ENCODE peak calls at places on chromosome 20, in five cellular contexts. E is CD8-positive, alpha-beta memory T cell; W is heart left ventricle; P is body of pancreas; U is GM23248. R is an unnamed sample. For H3K4me1, the result is how much of the 10 kb centered on the place peaks cover.

GRCh38 chr20:20409326-20409725 is 41.4 kb downstream of the INSM1 start:
- DNase-seq in P (no peak), E (no peak), W (no peak), U (no peak), R (no peak)

GRCh38 chr20:63567382-63568169 is 6.5 kb downstream of the HELZ2 start:
- DNase-seq in P (no peak), U (no peak), W (peak), E (peak), R (peak)

GRCh38 chr20:19987046-19987445 is 30.1 kb upstream of the NAA20 start:
- DNase-seq in P (no peak), E (no peak), W (no peak), U (no peak), R (no peak)

GRCh38 chr20:8722277-8722928 is 346.5 kb upstream of the PLCB4 start:
- DNase-seq in W (no peak), P (peak), E (no peak), U (peak), R (peak)

GRCh38 chr20:64160118-64160517 is 4.1 kb upstream of the MYT1 start:
- DNase-seq in P (no peak), U (no peak), W (no peak), E (no peak), R (no peak)

GRCh38 chr20:37970856-37971245 is 62.4 kb downstream of the TTI1 start:
- DNase-seq in W (no peak), E (no peak), U (no peak), P (no peak), R (no peak)

GRCh38 chr20:46592580-46593362 is 42.3 kb upstream of the OCSTAMP start:
- DNase-seq in E (no peak), W (no peak), P (no peak), U (peak), R (no peak)

GRCh38 chr20:49446808-49447207 is 35.7 kb downstream of the KCNB1 start:
- DNase-seq in W (peak), U (peak), P (peak), E (no peak), R (no peak)

GRCh38 chr20:4602297-4602631 is 119.4 kb upstream of the PRND start:
- DNase-seq in P (no peak), U (peak), W (no peak), E (no peak), R (no peak)

GRCh38 chr20:31682927-31683326 is 39.7 kb downstream of the BCL2L1 start:
- DNase-seq in E (no peak), U (no peak), W (no peak), P (no peak), R (no peak)

GRCh38 chr20:31681128-31681727 is 41.4 kb downstream of the BCL2L1 start:
- DNase-seq in P (no peak), U (no peak), W (no peak), E (no peak), R (no peak)

GRCh38 chr20:31682352-31682751 is 40.3 kb downstream of the BCL2L1 start:
- DNase-seq in E (no peak), P (no peak), U (no peak), W (no peak), R (no peak)

GRCh38 chr20:31680286-31681127 is 42.2 kb downstream of the BCL2L1 start:
- DNase-seq in E (no peak), W (no peak), P (no peak), U (no peak), R (no peak)

DNA sequence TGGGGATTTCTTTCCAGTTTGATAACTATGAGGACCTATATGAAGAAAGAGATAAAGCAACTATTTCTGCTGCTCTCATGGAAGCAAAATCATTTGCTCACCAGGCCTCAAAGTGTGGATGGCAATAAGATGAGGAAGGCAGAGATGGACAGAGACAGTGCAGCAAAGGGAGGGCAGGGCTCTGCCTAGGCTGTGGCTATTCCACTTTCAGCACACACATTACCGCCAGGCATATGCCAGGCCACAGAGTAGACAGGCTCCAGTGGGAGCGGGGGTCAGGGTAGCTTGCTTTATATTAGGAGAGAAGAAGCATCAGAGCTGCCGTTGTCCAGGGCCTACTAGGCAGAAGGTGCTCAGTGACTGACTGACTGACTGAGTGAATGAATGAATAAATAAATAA is 40.9 kb downstream of the BCL2L1 start:
- DNase-seq in U (no peak), E (no peak), W (no peak), P (no peak), R (no peak)
- H3K4me1 ChIP-seq in U (under half), E (half or more), W (under half), P (half or more), R (half or more)

GRCh38 chr20:44585042-44585968 is 2.9 kb downstream of the PKIG start:
- DNase-seq in P (no peak), U (no peak), E (no peak), W (no peak), R (no peak)
- H3K4me1 ChIP-seq in P (under half), U (under half), E (under half), W (under half), R (under half)

DNA sequence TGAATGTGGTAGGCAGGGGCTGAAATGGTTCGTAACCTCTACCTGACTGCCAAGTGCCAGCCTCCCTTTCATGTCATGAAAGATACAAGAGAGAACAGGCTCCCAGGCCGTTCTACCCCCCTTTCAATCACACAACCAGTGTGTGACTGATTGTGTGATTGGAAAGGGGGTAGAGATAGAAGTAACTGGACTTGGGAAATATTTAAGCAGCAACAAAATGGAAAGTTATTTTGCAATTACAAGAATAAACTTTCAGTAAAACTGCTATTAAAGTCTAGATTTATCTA is 20.8 kb downstream of the CYP24A1 start:
- DNase-seq in P (no peak), U (no peak), E (no peak), W (no peak), R (no peak)
- H3K4me1 ChIP-seq in P (under half), U (under half), E (under half), W (under half), R (under half)

GRCh38 chr20:53736757-53737403 is 143.2 kb upstream of the ZNF217 start:
- DNase-seq in P (no peak), W (no peak), U (peak), E (no peak), R (no peak)

GRCh38 chr20:53738039-53738944 is 144.7 kb upstream of the ZNF217 start:
- DNase-seq in E (no peak), P (peak), U (peak), W (peak), R (no peak)

GRCh38 chr20:53736122-53736756 is 142.6 kb upstream of the ZNF217 start:
- DNase-seq in E (no peak), U (peak), P (peak), W (no peak), R (no peak)

GRCh38 chr20:53738945-53739798 is 145.5 kb upstream of the ZNF217 start:
- DNase-seq in W (no peak), U (peak), P (no peak), E (no peak), R (no peak)

GRCh38 chr20:53737404-53738038 is 143.9 kb upstream of the ZNF217 start:
- DNase-seq in W (no peak), U (peak), P (no peak), E (no peak), R (no peak)
- H3K4me1 ChIP-seq in W (under half), U (half or more), P (half or more), E (under half), R (under half)

DNA sequence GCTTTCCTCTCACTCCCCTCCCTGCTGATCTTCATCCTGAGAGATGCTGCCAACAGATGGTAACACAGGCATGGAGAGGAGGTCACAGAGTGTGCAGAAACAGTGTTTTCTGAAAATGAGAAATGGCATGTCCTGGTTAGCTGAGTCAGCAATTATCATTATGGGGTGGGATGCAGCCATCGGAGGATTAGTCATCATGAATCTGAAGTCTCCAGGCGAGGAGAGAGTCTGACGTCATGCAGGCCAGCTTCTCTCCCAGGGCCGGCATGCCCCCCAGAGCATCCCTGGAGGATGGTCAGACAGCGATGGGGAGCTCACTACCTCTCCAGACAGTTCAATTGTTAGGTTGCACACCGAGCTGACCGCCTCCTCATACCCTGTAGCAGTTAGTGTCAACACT is 4.7 kb upstream of the GTSF1L start:
- DNase-seq in U (peak), E (no peak), P (no peak), W (no peak), R (no peak)
- H3K4me1 ChIP-seq in U (under half), E (under half), P (under half), W (under half), R (under half)

GRCh38 chr20:55471052-55472006 is 534.0 kb downstream of the CBLN4 start:
- DNase-seq in W (no peak), E (no peak), P (no peak), U (no peak), R (no peak)

GRCh38 chr20:55469074-55469473 is 536.2 kb downstream of the CBLN4 start:
- DNase-seq in P (no peak), U (no peak), W (no peak), E (no peak), R (no peak)

GRCh38 chr20:55472704-55473103 is 532.6 kb downstream of the CBLN4 start:
- DNase-seq in W (no peak), U (no peak), P (no peak), E (no peak), R (no peak)
- H3K4me1 ChIP-seq in W (under half), U (under half), P (under half), E (under half), R (under half)

GRCh38 chr20:62488470-62488869 is 12.7 kb upstream of the GATA5 start:
- DNase-seq in P (no peak), U (no peak), W (no peak), E (no peak), R (no peak)
- H3K4me1 ChIP-seq in P (half or more), U (under half), W (under half), E (under half), R (under half)